ENCODE peak calls at places on chromosomes 6 and 20, in nine cellular contexts. One of them, this sample, is unnamed.

GRCh38 chr20:972256-972655 is 29.9 kb downstream of the RSPO4 start:
- DNase-seq in hepatocyte: no peak
- DNase-seq in heart right ventricle: no peak
- DNase-seq in right cardiac atrium: no peak
- DNase-seq in neural progenitor cell: no peak
- DNase-seq in thoracic aorta: no peak
- DNase-seq in gastrocnemius medialis: no peak
- DNase-seq in PC-9: no peak
- DNase-seq in fibroblast of lung: no peak
- DNase-seq in this sample: no peak

GRCh38 chr6:158654498-158654897 is 4.6 kb downstream of the SYTL3 start:
- DNase-seq in PC-9: no peak
- DNase-seq in thoracic aorta: no peak
- DNase-seq in neural progenitor cell: no peak
- DNase-seq in right cardiac atrium: peak; percentile 84
- DNase-seq in fibroblast of lung: peak; percentile 89
- DNase-seq in gastrocnemius medialis: peak; percentile 90
- DNase-seq in hepatocyte: peak; percentile 64
- DNase-seq in heart right ventricle: peak; percentile 74
- DNase-seq in this sample: peak; percentile 80

GRCh38 chr6:109944448-109944847 is 33.7 kb upstream of the GPR6 start:
- DNase-seq in gastrocnemius medialis: no peak
- DNase-seq in right cardiac atrium: no peak
- DNase-seq in neural progenitor cell: no peak
- DNase-seq in fibroblast of lung: no peak
- DNase-seq in PC-9: peak; percentile 65
- DNase-seq in heart right ventricle: no peak
- DNase-seq in thoracic aorta: no peak
- DNase-seq in hepatocyte: peak; percentile 58
- DNase-seq in this sample: no peak

GRCh38 chr6:149499066-149499465 is 14.3 kb upstream of the ZC3H12D start:
- DNase-seq in neural progenitor cell: no peak
- DNase-seq in fibroblast of lung: peak; percentile 86
- DNase-seq in hepatocyte: peak; percentile 23
- DNase-seq in right cardiac atrium: no peak
- DNase-seq in heart right ventricle: no peak
- DNase-seq in thoracic aorta: no peak
- DNase-seq in gastrocnemius medialis: no peak
- DNase-seq in PC-9: no peak
- DNase-seq in this sample: no peak

GRCh38 chr20:45337367-45338120 is 10.7 kb downstream of the SDC4 start:
- DNase-seq in right cardiac atrium: peak; percentile 55
- DNase-seq in PC-9: peak; percentile 84
- DNase-seq in thoracic aorta: peak; percentile 49
- DNase-seq in fibroblast of lung: peak; percentile 98
- DNase-seq in hepatocyte: peak; percentile 77
- DNase-seq in gastrocnemius medialis: no peak
- DNase-seq in heart right ventricle: peak; percentile 47
- DNase-seq in neural progenitor cell: no peak
- DNase-seq in this sample: peak; percentile 71

GRCh38 chr6:127366281-127367022 is 23.0 kb upstream of the ECHDC1 start:
- DNase-seq in heart right ventricle: no peak
- DNase-seq in right cardiac atrium: peak; percentile 24
- DNase-seq in fibroblast of lung: peak; percentile 96
- DNase-seq in hepatocyte: no peak
- DNase-seq in thoracic aorta: no peak
- DNase-seq in gastrocnemius medialis: no peak
- DNase-seq in neural progenitor cell: no peak
- DNase-seq in PC-9: peak; percentile 74
- DNase-seq in this sample: no peak

GRCh38 chr20:47727170-47727880 is 58.0 kb downstream of the SULF2 start:
- DNase-seq in heart right ventricle: peak; percentile 32
- DNase-seq in fibroblast of lung: no peak
- DNase-seq in right cardiac atrium: peak; percentile 54
- DNase-seq in hepatocyte: no peak
- DNase-seq in thoracic aorta: no peak
- DNase-seq in gastrocnemius medialis: peak; percentile 26
- DNase-seq in neural progenitor cell: no peak
- DNase-seq in PC-9: no peak
- DNase-seq in this sample: peak; percentile 85

GRCh38 chr6:83198486-83199172 is 5.5 kb downstream of the RWDD2A start:
- DNase-seq in PC-9: no peak
- DNase-seq in neural progenitor cell: no peak
- DNase-seq in right cardiac atrium: no peak
- DNase-seq in gastrocnemius medialis: no peak
- DNase-seq in thoracic aorta: no peak
- DNase-seq in fibroblast of lung: peak; percentile 60
- DNase-seq in hepatocyte: no peak
- DNase-seq in heart right ventricle: no peak
- DNase-seq in this sample: no peak

GRCh38 chr6:56959938-56960337 is 5.0 kb downstream of the BEND6 start:
- DNase-seq in neural progenitor cell: no peak
- DNase-seq in hepatocyte: no peak
- DNase-seq in PC-9: no peak
- DNase-seq in fibroblast of lung: peak; percentile 81
- DNase-seq in gastrocnemius medialis: no peak
- DNase-seq in right cardiac atrium: no peak
- DNase-seq in heart right ventricle: no peak
- DNase-seq in thoracic aorta: no peak
- DNase-seq in this sample: no peak

GRCh38 chr20:47859255-47859654 is 74.0 kb upstream of the SULF2 start:
- DNase-seq in fibroblast of lung: no peak
- DNase-seq in thoracic aorta: no peak
- DNase-seq in PC-9: no peak
- DNase-seq in hepatocyte: no peak
- DNase-seq in right cardiac atrium: no peak
- DNase-seq in heart right ventricle: no peak
- DNase-seq in gastrocnemius medialis: no peak
- DNase-seq in neural progenitor cell: no peak
- DNase-seq in this sample: no peak

GRCh38 chr6:167764713-167765479 is 61.8 kb upstream of the AFDN start:
- DNase-seq in gastrocnemius medialis: no peak
- DNase-seq in right cardiac atrium: no peak
- DNase-seq in hepatocyte: no peak
- DNase-seq in thoracic aorta: no peak
- DNase-seq in heart right ventricle: no peak
- DNase-seq in fibroblast of lung: no peak
- DNase-seq in neural progenitor cell: no peak
- DNase-seq in PC-9: no peak
- DNase-seq in this sample: no peak

GRCh38 chr20:31781945-31782344 is 37.2 kb upstream of the MYLK2 start:
- DNase-seq in right cardiac atrium: no peak
- DNase-seq in gastrocnemius medialis: no peak
- DNase-seq in heart right ventricle: no peak
- DNase-seq in fibroblast of lung: peak; percentile 13
- DNase-seq in thoracic aorta: no peak
- DNase-seq in neural progenitor cell: no peak
- DNase-seq in PC-9: no peak
- DNase-seq in hepatocyte: no peak
- DNase-seq in this sample: no peak

GRCh38 chr20:14507711-14508110 is 170.3 kb upstream of the FLRT3 start:
- DNase-seq in right cardiac atrium: no peak
- DNase-seq in gastrocnemius medialis: no peak
- DNase-seq in hepatocyte: peak; percentile 10
- DNase-seq in PC-9: no peak
- DNase-seq in heart right ventricle: no peak
- DNase-seq in thoracic aorta: no peak
- DNase-seq in neural progenitor cell: no peak
- DNase-seq in fibroblast of lung: no peak
- DNase-seq in this sample: no peak
- H3K4me1 ChIP-seq in right cardiac atrium: no peaks in the 10 kb centered on the region
- H3K4me1 ChIP-seq in gastrocnemius medialis: no peaks in the 10 kb centered on the region
- H3K4me1 ChIP-seq in hepatocyte: peaks cover 3% of the 10 kb centered on the region
- H3K4me1 ChIP-seq in PC-9: no peaks in the 10 kb centered on the region
- H3K4me1 ChIP-seq in heart right ventricle: no peaks in the 10 kb centered on the region
- H3K4me1 ChIP-seq in thoracic aorta: no peaks in the 10 kb centered on the region
- H3K4me1 ChIP-seq in neural progenitor cell: no peaks in the 10 kb centered on the region
- H3K4me1 ChIP-seq in fibroblast of lung: no peaks in the 10 kb centered on the region
- H3K4me1 ChIP-seq in this sample: no peaks in the 10 kb centered on the region

GRCh38 chr20:44019638-44020335 is 105.1 kb downstream of the TOX2 start:
- DNase-seq in hepatocyte: no peak
- DNase-seq in right cardiac atrium: peak; percentile 21
- DNase-seq in gastrocnemius medialis: no peak
- DNase-seq in neural progenitor cell: peak; percentile 23
- DNase-seq in heart right ventricle: no peak
- DNase-seq in thoracic aorta: no peak
- DNase-seq in PC-9: no peak
- DNase-seq in fibroblast of lung: peak; percentile 37
- DNase-seq in this sample: no peak

GRCh38 chr20:44018684-44019637 is 104.3 kb downstream of the TOX2 start:
- DNase-seq in PC-9: no peak
- DNase-seq in right cardiac atrium: no peak
- DNase-seq in neural progenitor cell: no peak
- DNase-seq in thoracic aorta: no peak
- DNase-seq in heart right ventricle: no peak
- DNase-seq in fibroblast of lung: peak; percentile 15
- DNase-seq in hepatocyte: no peak
- DNase-seq in gastrocnemius medialis: no peak
- DNase-seq in this sample: no peak

GRCh38 chr20:44017211-44017610 is 102.6 kb downstream of the TOX2 start:
- DNase-seq in fibroblast of lung: no peak
- DNase-seq in heart right ventricle: no peak
- DNase-seq in thoracic aorta: no peak
- DNase-seq in PC-9: no peak
- DNase-seq in neural progenitor cell: no peak
- DNase-seq in hepatocyte: no peak
- DNase-seq in gastrocnemius medialis: no peak
- DNase-seq in right cardiac atrium: no peak
- DNase-seq in this sample: no peak

GRCh38 chr20:44016525-44016924 is 101.9 kb downstream of the TOX2 start:
- DNase-seq in right cardiac atrium: no peak
- DNase-seq in PC-9: no peak
- DNase-seq in hepatocyte: no peak
- DNase-seq in neural progenitor cell: no peak
- DNase-seq in heart right ventricle: no peak
- DNase-seq in gastrocnemius medialis: no peak
- DNase-seq in thoracic aorta: no peak
- DNase-seq in fibroblast of lung: no peak
- DNase-seq in this sample: no peak

GRCh38 chr20:44017905-44018683 is 103.4 kb downstream of the TOX2 start:
- DNase-seq in fibroblast of lung: peak; percentile 92
- DNase-seq in right cardiac atrium: peak; percentile 41
- DNase-seq in heart right ventricle: no peak
- DNase-seq in neural progenitor cell: no peak
- DNase-seq in PC-9: peak; percentile 77
- DNase-seq in thoracic aorta: peak; percentile 68
- DNase-seq in gastrocnemius medialis: peak; percentile 39
- DNase-seq in hepatocyte: peak; percentile 68
- DNase-seq in this sample: peak; percentile 75
- H3K27ac ChIP-seq in fibroblast of lung: no peak overlapping the region
- H3K27ac ChIP-seq in right cardiac atrium: no peak overlapping the region
- H3K27ac ChIP-seq in heart right ventricle: no peak overlapping the region
- H3K27ac ChIP-seq in neural progenitor cell: no peak overlapping the region
- H3K27ac ChIP-seq in PC-9: peak overlapping the region; percentile 51
- H3K27ac ChIP-seq in thoracic aorta: peak overlapping the region; percentile 85
- H3K27ac ChIP-seq in gastrocnemius medialis: no peak overlapping the region
- H3K27ac ChIP-seq in hepatocyte: peak overlapping the region; percentile 67
- H3K27ac ChIP-seq in this sample: no peak overlapping the region

GRCh38 chr6:112245511-112246203 is 8.7 kb downstream of the LAMA4 start:
- DNase-seq in thoracic aorta: no peak
- DNase-seq in PC-9: no peak
- DNase-seq in right cardiac atrium: no peak
- DNase-seq in heart right ventricle: no peak
- DNase-seq in hepatocyte: no peak
- DNase-seq in neural progenitor cell: no peak
- DNase-seq in gastrocnemius medialis: no peak
- DNase-seq in fibroblast of lung: peak; percentile 93
- DNase-seq in this sample: no peak
- H3K4me1 ChIP-seq in thoracic aorta: peaks cover 16% of the 10 kb centered on the region
- H3K4me1 ChIP-seq in PC-9: peaks cover 87% of the 10 kb centered on the region
- H3K4me1 ChIP-seq in right cardiac atrium: peaks cover 9% of the 10 kb centered on the region
- H3K4me1 ChIP-seq in heart right ventricle: peaks cover 99% of the 10 kb centered on the region
- H3K4me1 ChIP-seq in hepatocyte: peaks cover 12% of the 10 kb centered on the region
- H3K4me1 ChIP-seq in neural progenitor cell: no peaks in the 10 kb centered on the region
- H3K4me1 ChIP-seq in gastrocnemius medialis: no peaks in the 10 kb centered on the region
- H3K4me1 ChIP-seq in fibroblast of lung: peaks cover 27% of the 10 kb centered on the region
- H3K4me1 ChIP-seq in this sample: peaks cover 35% of the 10 kb centered on the region

GRCh38 chr6:90186637-90187361 is 109.8 kb downstream of the BACH2 start:
- DNase-seq in heart right ventricle: no peak
- DNase-seq in neural progenitor cell: no peak
- DNase-seq in thoracic aorta: no peak
- DNase-seq in hepatocyte: no peak
- DNase-seq in gastrocnemius medialis: no peak
- DNase-seq in PC-9: no peak
- DNase-seq in fibroblast of lung: no peak
- DNase-seq in right cardiac atrium: no peak
- DNase-seq in this sample: peak; percentile 50

GRCh38 chr6:90184334-90185298 is 112.0 kb downstream of the BACH2 start:
- DNase-seq in thoracic aorta: no peak
- DNase-seq in fibroblast of lung: peak; percentile 84
- DNase-seq in PC-9: peak; percentile 75
- DNase-seq in right cardiac atrium: no peak
- DNase-seq in hepatocyte: peak; percentile 65
- DNase-seq in heart right ventricle: no peak
- DNase-seq in gastrocnemius medialis: no peak
- DNase-seq in neural progenitor cell: no peak
- DNase-seq in this sample: no peak

GRCh38 chr6:90187437-90188049 is 109.1 kb downstream of the BACH2 start:
- DNase-seq in right cardiac atrium: no peak
- DNase-seq in gastrocnemius medialis: no peak
- DNase-seq in hepatocyte: no peak
- DNase-seq in fibroblast of lung: no peak
- DNase-seq in thoracic aorta: no peak
- DNase-seq in neural progenitor cell: no peak
- DNase-seq in PC-9: no peak
- DNase-seq in heart right ventricle: no peak
- DNase-seq in this sample: no peak

GRCh38 chr6:90180526-90180925 is 116.1 kb downstream of the BACH2 start:
- DNase-seq in PC-9: no peak
- DNase-seq in fibroblast of lung: no peak
- DNase-seq in thoracic aorta: no peak
- DNase-seq in hepatocyte: no peak
- DNase-seq in neural progenitor cell: no peak
- DNase-seq in right cardiac atrium: no peak
- DNase-seq in gastrocnemius medialis: no peak
- DNase-seq in heart right ventricle: no peak
- DNase-seq in this sample: no peak

DNA sequence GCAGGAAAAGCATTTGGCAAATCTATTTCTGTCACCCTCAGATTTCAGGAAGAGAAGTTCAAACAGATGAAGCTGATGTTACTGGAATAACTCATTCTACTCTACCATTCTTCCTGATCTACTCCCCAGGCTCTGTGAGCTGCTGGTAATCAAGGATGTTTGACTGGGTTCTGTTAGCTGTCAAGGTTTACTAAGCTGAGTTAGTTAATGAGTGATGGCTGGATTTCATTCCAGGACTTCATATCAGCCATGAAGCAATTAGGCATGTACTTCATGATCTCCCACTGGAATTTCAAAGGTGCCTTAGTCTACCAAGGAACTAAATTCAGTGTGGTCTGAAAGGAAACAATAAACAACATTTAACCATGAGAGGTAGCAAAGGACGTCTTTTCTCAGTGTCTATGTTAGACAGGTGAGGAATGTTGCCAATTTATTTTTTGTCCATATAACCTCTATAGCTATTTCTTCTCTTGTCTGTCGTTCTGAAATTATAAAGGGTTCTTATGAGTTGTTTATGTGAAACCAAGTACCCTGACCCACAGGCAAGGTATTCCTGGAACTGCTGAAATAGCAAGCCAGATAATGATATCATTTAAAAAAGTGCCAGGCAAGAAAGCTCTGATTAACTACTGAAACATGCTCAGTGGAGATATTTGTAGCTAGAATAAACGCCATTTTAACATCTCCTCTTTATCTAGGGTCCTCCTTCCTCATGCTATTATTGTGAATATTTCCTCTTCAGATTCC is 112.9 kb downstream of the BACH2 start:
- DNase-seq in fibroblast of lung: peak; percentile 72
- DNase-seq in neural progenitor cell: no peak
- DNase-seq in hepatocyte: peak; percentile 55
- DNase-seq in thoracic aorta: no peak
- DNase-seq in right cardiac atrium: no peak
- DNase-seq in gastrocnemius medialis: no peak
- DNase-seq in PC-9: no peak
- DNase-seq in heart right ventricle: no peak
- DNase-seq in this sample: no peak
- H3K27ac ChIP-seq in fibroblast of lung: no peak overlapping the region
- H3K27ac ChIP-seq in neural progenitor cell: no peak overlapping the region
- H3K27ac ChIP-seq in hepatocyte: peak overlapping the region; percentile 66
- H3K27ac ChIP-seq in thoracic aorta: no peak overlapping the region
- H3K27ac ChIP-seq in right cardiac atrium: no peak overlapping the region
- H3K27ac ChIP-seq in gastrocnemius medialis: peak overlapping the region; percentile 55
- H3K27ac ChIP-seq in PC-9: no peak overlapping the region
- H3K27ac ChIP-seq in heart right ventricle: no peak overlapping the region
- H3K27ac ChIP-seq in this sample: no peak overlapping the region

This sample was measured in lower lobe of right lung.